ENCODE peak calls at places on chromosomes 7 and 10, in nine cellular contexts. Y is tibial artery; G is effector memory CD4-positive, alpha-beta T cell; C is thoracic aorta; P is NT2/D1; S is naive thymus-derived CD4-positive, alpha-beta T cell; D is HFF-Myc; M is AG04450; T is fibroblast of villous mesenchyme. L is an unnamed sample.

GRCh38 chr7:27154369-27154768 is 2.0 kb upstream of the HOXA3 start:
- DNase-seq in S (no peak), P (no peak), T (no peak), M (no peak), D (no peak), G (no peak), Y (peak), C (no peak), L (no peak)

GRCh38 chr10:3828404-3829192 is 43.6 kb upstream of the KLF6 start:
- DNase-seq in S (peak), T (peak), G (no peak), Y (no peak), D (no peak), P (no peak), M (peak), C (no peak), L (peak)

GRCh38 chr7:17526621-17527020 is 228.2 kb downstream of the AHR start:
- DNase-seq in M (no peak), D (no peak), T (no peak), G (no peak), Y (no peak), C (no peak), P (no peak), S (no peak), L (no peak)

GRCh38 chr7:22872087-22872807 is 49.6 kb upstream of the TOMM7 start:
- DNase-seq in P (no peak), C (no peak), T (no peak), D (no peak), S (no peak), G (no peak), M (no peak), Y (no peak), L (no peak)

GRCh38 chr7:154794147-154794780 is 208.7 kb downstream of the PAXIP1 start:
- DNase-seq in Y (no peak), M (no peak), P (peak), G (no peak), D (no peak), S (no peak), C (no peak), T (no peak), L (no peak)

GRCh38 chr7:42414961-42415505 is 178.0 kb upstream of the GLI3 start:
- DNase-seq in P (no peak), Y (no peak), S (no peak), G (no peak), M (no peak), C (no peak), T (peak), D (peak), L (no peak)

GRCh38 chr10:57222603-57223002 is 861.5 kb upstream of the ZWINT start:
- DNase-seq in M (no peak), S (no peak), P (peak), C (no peak), Y (no peak), T (no peak), G (no peak), D (no peak), L (no peak)

GRCh38 chr10:91088300-91089140 is 131.9 kb upstream of the PCGF5 start:
- DNase-seq in G (no peak), Y (no peak), M (no peak), S (peak), T (peak), D (no peak), P (no peak), C (no peak), L (peak)

GRCh38 chr7:140541513-140542192 is 62.3 kb upstream of the MKRN1 start:
- DNase-seq in G (no peak), Y (peak), T (peak), S (no peak), M (peak), C (no peak), D (peak), P (peak), L (no peak)

GRCh38 chr10:96890172-96890513 is 58.0 kb downstream of the LCOR start:
- DNase-seq in Y (no peak), C (no peak), S (no peak), P (no peak), T (no peak), G (no peak), D (no peak), M (no peak), L (no peak)

GRCh38 chr10:43753397-43754061 is 104.8 kb upstream of the ZNF32 start:
- DNase-seq in P (no peak), Y (no peak), S (no peak), T (no peak), D (no peak), G (no peak), M (no peak), C (no peak), L (no peak)

GRCh38 chr7:133310232-133310852 is 57.5 kb downstream of the EXOC4 start:
- DNase-seq in C (no peak), S (no peak), P (no peak), D (no peak), T (peak), Y (no peak), M (no peak), G (no peak), L (no peak)

GRCh38 chr7:88759216-88759955 is at the start of gene ZNF804B:
- DNase-seq in D (no peak), M (no peak), S (no peak), C (no peak), G (no peak), Y (no peak), P (peak), T (no peak), L (no peak)

GRCh38 chr10:63438506-63439498 is 27.0 kb downstream of the JMJD1C start:
- DNase-seq in D (no peak), G (no peak), M (no peak), P (no peak), Y (no peak), S (no peak), C (no peak), T (peak), L (no peak)

GRCh38 chr7:108291791-108292440 is 161.8 kb upstream of the LAMB4 start:
- DNase-seq in S (no peak), Y (no peak), D (no peak), T (no peak), P (no peak), M (no peak), G (no peak), C (no peak), L (no peak)

GRCh38 chr10:96688789-96689188 is 31.5 kb downstream of the PIK3AP1 start:
- DNase-seq in Y (no peak), P (no peak), M (no peak), D (no peak), S (no peak), T (no peak), G (no peak), C (no peak), L (no peak)

GRCh38 chr10:33559105-33559504 is 224.6 kb upstream of the NRP1 start:
- DNase-seq in C (no peak), Y (no peak), M (peak), T (peak), P (no peak), G (no peak), D (peak), S (no peak), L (peak)

GRCh38 chr10:271722-272121 is 136.5 kb downstream of the ZMYND11 start:
- DNase-seq in Y (no peak), D (no peak), C (no peak), P (no peak), M (no peak), T (no peak), G (no peak), S (no peak), L (no peak)

GRCh38 chr10:11886851-11887250 is 63.7 kb downstream of the PROSER2 start:
- DNase-seq in D (no peak), Y (no peak), T (no peak), P (no peak), M (no peak), C (no peak), G (no peak), S (no peak), L (no peak)
- H3K4me3 ChIP-seq in D (no peak), Y (no peak), T (no peak), P (no peak), M (no peak), C (no peak), G (no peak), S (no peak), L (no peak)

GRCh38 chr10:49649936-49650723 is 29.3 kb upstream of the C10orf53 start:
- DNase-seq in T (no peak), C (no peak), M (no peak), P (no peak), S (no peak), G (no peak), Y (no peak), D (no peak), L (peak)

GRCh38 chr10:49649294-49649693 is 30.2 kb upstream of the C10orf53 start:
- DNase-seq in C (no peak), P (no peak), Y (no peak), T (no peak), G (no peak), D (no peak), M (no peak), S (no peak), L (peak)

GRCh38 chr10:49651039-49651835 is 28.2 kb upstream of the C10orf53 start:
- DNase-seq in G (no peak), C (no peak), P (no peak), S (no peak), Y (no peak), M (no peak), T (no peak), D (no peak), L (no peak)

GRCh38 chr10:49651917-49652316 is 27.5 kb upstream of the C10orf53 start:
- DNase-seq in Y (no peak), T (no peak), P (no peak), M (no peak), D (no peak), C (no peak), G (no peak), S (no peak), L (no peak)

GRCh38 chr10:49650724-49651034 is 28.8 kb upstream of the C10orf53 start:
- DNase-seq in P (no peak), D (no peak), S (no peak), Y (no peak), C (no peak), M (no peak), G (no peak), T (no peak), L (no peak)
- H3K4me3 ChIP-seq in P (no peak), D (no peak), S (no peak), Y (no peak), C (no peak), M (no peak), G (no peak), T (no peak), L (no peak)

GRCh38 chr7:55021951-55022617 is 3.3 kb downstream of the EGFR start:
- DNase-seq in M (no peak), D (no peak), S (no peak), G (no peak), P (no peak), C (no peak), Y (no peak), T (peak), L (no peak)
- H3K4me3 ChIP-seq in M (peak), D (peak), S (no peak), G (no peak), P (no peak), C (peak), Y (peak), T (peak), L (no peak)

DNA sequence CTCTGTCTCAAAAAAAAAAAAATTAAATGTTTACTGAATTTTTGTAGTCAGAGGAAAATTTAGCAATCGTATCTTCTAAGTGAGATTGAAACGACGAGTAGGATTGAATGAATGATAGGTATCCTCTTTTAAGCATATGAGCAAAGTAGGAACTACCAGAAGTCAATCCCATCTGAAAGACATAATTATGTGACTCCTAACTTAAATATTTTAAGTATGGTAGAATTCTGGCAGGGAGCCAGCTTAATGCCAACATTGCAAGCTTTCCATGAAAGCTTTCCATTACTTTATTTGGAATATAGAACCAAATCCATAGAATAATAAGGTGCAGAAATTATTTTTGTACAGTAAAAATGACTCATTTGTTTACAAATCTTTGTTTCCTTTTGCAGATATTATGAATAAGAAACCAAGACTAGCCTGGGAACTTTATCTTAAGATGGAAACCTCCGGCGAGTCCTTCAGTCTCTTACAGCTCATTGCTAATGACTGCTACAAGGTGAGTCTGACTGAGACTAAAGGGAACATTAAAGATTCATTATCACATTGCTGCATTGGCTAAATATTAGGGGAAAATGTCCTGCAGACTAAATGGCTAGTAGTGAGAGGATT is 50.2 kb upstream of the UBN2 start:
- DNase-seq in P (no peak), M (no peak), D (no peak), G (no peak), S (no peak), Y (no peak), T (peak), C (no peak), L (no peak)
- H3K4me3 ChIP-seq in P (no peak), M (no peak), D (no peak), G (no peak), S (no peak), Y (no peak), T (no peak), C (no peak), L (no peak)

GRCh38 chr10:122103592-122103991 is 114.6 kb downstream of the TACC2 start:
- DNase-seq in C (no peak), D (no peak), Y (no peak), G (no peak), P (no peak), T (no peak), S (no peak), M (no peak), L (no peak)
- H3K4me3 ChIP-seq in C (no peak), D (no peak), Y (no peak), G (no peak), P (no peak), T (no peak), S (no peak), M (no peak), L (no peak)

L was measured in Jurkat, Clone E6-1.